ENCODE peak calls at places on chromosomes 12 and 14, in nine cellular contexts. One of them, this sample, is unnamed.

GRCh38 chr14:90409209-90409730 is 12.4 kb downstream of the CALM1 start:
- DNase-seq in epithelial cell of esophagus: peak; percentile 82
- DNase-seq in NB4: no peak
- DNase-seq in upper lobe of right lung: no peak
- DNase-seq in GM12865: no peak
- DNase-seq in Caco-2: no peak
- DNase-seq in bronchial epithelial cell: peak; percentile 88
- DNase-seq in tibial artery: peak; percentile 94
- DNase-seq in esophagus squamous epithelium: no peak
- DNase-seq in this sample: peak; percentile 95

GRCh38 chr12:96034631-96035282 is 630 bp downstream of the LTA4H start:
- DNase-seq in epithelial cell of esophagus: peak; percentile 50
- DNase-seq in NB4: peak; percentile 32
- DNase-seq in upper lobe of right lung: no peak
- DNase-seq in GM12865: no peak
- DNase-seq in Caco-2: peak; percentile 43
- DNase-seq in bronchial epithelial cell: peak; percentile 39
- DNase-seq in tibial artery: no peak
- DNase-seq in esophagus squamous epithelium: no peak
- DNase-seq in this sample: peak; percentile 44

GRCh38 chr14:74401504-74402241 is 24.3 kb downstream of the SYNDIG1L start:
- DNase-seq in epithelial cell of esophagus: peak; percentile 19
- DNase-seq in NB4: peak; percentile 11
- DNase-seq in upper lobe of right lung: no peak
- DNase-seq in GM12865: peak; percentile 82
- DNase-seq in Caco-2: no peak
- DNase-seq in bronchial epithelial cell: no peak
- DNase-seq in tibial artery: peak; percentile 60
- DNase-seq in esophagus squamous epithelium: peak; percentile 50
- DNase-seq in this sample: no peak

GRCh38 chr12:46465307-46465706 is 92.7 kb upstream of the SLC38A2 start:
- DNase-seq in epithelial cell of esophagus: no peak
- DNase-seq in NB4: no peak
- DNase-seq in upper lobe of right lung: no peak
- DNase-seq in GM12865: no peak
- DNase-seq in Caco-2: no peak
- DNase-seq in bronchial epithelial cell: no peak
- DNase-seq in tibial artery: no peak
- DNase-seq in esophagus squamous epithelium: no peak
- DNase-seq in this sample: no peak

GRCh38 chr12:50050410-50051280 is 6.8 kb upstream of the ASIC1 start:
- DNase-seq in epithelial cell of esophagus: peak; percentile 48
- DNase-seq in NB4: peak; percentile 98
- DNase-seq in upper lobe of right lung: peak; percentile 86
- DNase-seq in GM12865: no peak
- DNase-seq in Caco-2: peak; percentile 67
- DNase-seq in bronchial epithelial cell: peak; percentile 33
- DNase-seq in tibial artery: peak; percentile 82
- DNase-seq in esophagus squamous epithelium: no peak
- DNase-seq in this sample: peak; percentile 50

GRCh38 chr12:50533203-50533584 is 28.4 kb downstream of the DIP2B start:
- DNase-seq in epithelial cell of esophagus: no peak
- DNase-seq in NB4: no peak
- DNase-seq in upper lobe of right lung: no peak
- DNase-seq in GM12865: peak; percentile 12
- DNase-seq in Caco-2: no peak
- DNase-seq in bronchial epithelial cell: peak; percentile 62
- DNase-seq in tibial artery: no peak
- DNase-seq in esophagus squamous epithelium: no peak
- DNase-seq in this sample: peak; percentile 64

GRCh38 chr14:62144863-62145262 is 382.6 kb downstream of the SNAPC1 start:
- DNase-seq in epithelial cell of esophagus: no peak
- DNase-seq in NB4: no peak
- DNase-seq in upper lobe of right lung: no peak
- DNase-seq in GM12865: no peak
- DNase-seq in Caco-2: no peak
- DNase-seq in bronchial epithelial cell: no peak
- DNase-seq in tibial artery: no peak
- DNase-seq in esophagus squamous epithelium: no peak
- DNase-seq in this sample: peak; percentile 5

GRCh38 chr12:24754690-24755638 is 193.9 kb downstream of the BCAT1 start:
- DNase-seq in epithelial cell of esophagus: peak; percentile 94
- DNase-seq in NB4: no peak
- DNase-seq in upper lobe of right lung: no peak
- DNase-seq in GM12865: no peak
- DNase-seq in Caco-2: peak; percentile 95
- DNase-seq in bronchial epithelial cell: peak; percentile 99
- DNase-seq in tibial artery: no peak
- DNase-seq in esophagus squamous epithelium: no peak
- DNase-seq in this sample: peak; percentile 92

GRCh38 chr12:77325505-77325904 is 260.1 kb upstream of the E2F7 start:
- DNase-seq in epithelial cell of esophagus: no peak
- DNase-seq in NB4: no peak
- DNase-seq in upper lobe of right lung: peak; percentile 60
- DNase-seq in GM12865: no peak
- DNase-seq in Caco-2: no peak
- DNase-seq in bronchial epithelial cell: no peak
- DNase-seq in tibial artery: no peak
- DNase-seq in esophagus squamous epithelium: no peak
- DNase-seq in this sample: no peak

DNA sequence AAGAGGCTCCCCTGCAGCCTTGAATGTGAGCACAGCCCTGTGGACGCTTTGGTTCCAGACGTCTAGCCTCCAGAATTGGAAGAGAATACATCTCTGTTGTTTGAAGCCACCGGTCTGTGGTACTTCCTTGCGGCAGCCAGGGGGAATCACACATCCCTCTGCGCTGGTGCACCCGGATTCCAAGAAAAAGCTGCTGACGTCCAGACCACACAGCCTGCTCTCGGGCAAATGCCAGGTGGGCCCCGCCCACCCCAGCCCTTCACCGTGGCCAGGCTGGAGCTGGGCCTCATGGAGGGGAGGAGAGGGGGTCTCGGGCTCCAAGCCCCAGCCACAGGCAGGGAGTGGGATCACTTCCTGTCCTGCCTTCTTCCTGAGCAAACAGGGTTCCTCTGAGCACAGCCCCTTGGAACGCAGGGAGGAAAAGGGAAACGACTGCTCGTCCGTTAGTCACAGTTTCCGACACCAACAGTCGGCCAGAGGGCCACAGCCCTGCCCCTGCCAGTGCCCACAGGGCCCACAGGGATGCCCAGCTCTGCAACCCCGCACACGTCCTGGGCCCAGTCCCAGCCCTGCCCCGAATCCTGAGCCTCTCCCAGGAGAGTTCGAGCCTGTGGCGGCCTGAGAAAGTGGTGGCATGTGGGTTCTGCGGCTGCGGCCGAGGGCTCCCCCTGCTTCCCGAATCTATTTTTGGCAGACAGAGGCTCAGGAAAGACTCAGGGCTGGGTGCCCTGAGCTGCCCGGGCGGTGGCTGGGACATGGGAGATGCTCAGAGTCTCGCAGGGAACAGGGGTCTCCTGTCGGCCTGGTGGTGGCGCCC is 85.3 kb downstream of the RFLNA start:
- DNase-seq in epithelial cell of esophagus: peak; percentile 75
- DNase-seq in NB4: peak; percentile 92
- DNase-seq in upper lobe of right lung: peak; percentile 73
- DNase-seq in GM12865: no peak
- DNase-seq in Caco-2: no peak
- DNase-seq in bronchial epithelial cell: peak; percentile 74
- DNase-seq in tibial artery: peak; percentile 97
- DNase-seq in esophagus squamous epithelium: no peak
- DNase-seq in this sample: peak; percentile 89
- TF ChIP-seq CTCF in epithelial cell of esophagus: no peak
- TF ChIP-seq CTCF in NB4: peak; percentile 10
- TF ChIP-seq CTCF in upper lobe of right lung: peak; percentile 47
- TF ChIP-seq CTCF in GM12865: no peak
- TF ChIP-seq CTCF in Caco-2: peak; percentile 1
- TF ChIP-seq CTCF in bronchial epithelial cell: peak; percentile 27
- TF ChIP-seq CTCF in tibial artery: peak; percentile 65
- TF ChIP-seq CTCF in esophagus squamous epithelium: peak; percentile 42
- TF ChIP-seq CTCF in this sample: peak; percentile 76

DNA sequence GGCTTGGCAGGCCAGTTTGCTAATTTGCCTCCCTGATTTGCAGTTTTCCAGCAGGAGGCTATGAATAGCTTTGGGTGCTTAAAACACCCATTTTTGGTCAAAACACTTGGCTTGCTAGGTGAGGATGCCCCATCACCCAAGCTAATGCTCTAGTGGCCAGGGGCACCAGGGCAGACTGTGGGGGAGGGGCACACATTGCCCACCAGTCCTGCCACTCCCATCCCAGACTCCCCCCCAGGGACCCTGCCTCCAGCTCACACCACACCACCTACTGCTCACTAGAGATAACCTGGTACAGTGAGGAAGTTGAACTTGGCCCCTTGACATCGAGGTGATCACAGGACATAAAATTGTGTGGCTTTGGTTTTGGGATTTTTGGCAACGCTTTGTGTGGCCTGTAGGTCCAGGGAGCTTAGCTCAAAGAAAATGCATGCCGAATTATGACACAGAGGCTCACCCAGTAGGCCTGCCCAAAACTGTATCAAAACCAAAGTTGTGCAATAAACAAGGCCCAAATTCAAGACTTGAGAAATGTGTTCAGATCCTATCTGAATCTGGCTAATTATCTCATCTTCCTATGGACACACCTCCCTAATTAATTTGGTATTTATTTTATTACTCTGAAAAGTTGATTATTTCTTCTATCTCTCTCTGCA is 4.3 kb downstream of the NUAK1 start:
- DNase-seq in epithelial cell of esophagus: no peak
- DNase-seq in NB4: no peak
- DNase-seq in upper lobe of right lung: no peak
- DNase-seq in GM12865: no peak
- DNase-seq in Caco-2: no peak
- DNase-seq in bronchial epithelial cell: no peak
- DNase-seq in tibial artery: no peak
- DNase-seq in esophagus squamous epithelium: no peak
- DNase-seq in this sample: no peak
- H3K4me3 ChIP-seq in epithelial cell of esophagus: no peak overlapping the region
- H3K4me3 ChIP-seq in NB4: no peak overlapping the region
- H3K4me3 ChIP-seq in upper lobe of right lung: peak overlapping the region; percentile 66
- H3K4me3 ChIP-seq in GM12865: no peak overlapping the region
- H3K4me3 ChIP-seq in Caco-2: no peak overlapping the region
- H3K4me3 ChIP-seq in bronchial epithelial cell: no peak overlapping the region
- H3K4me3 ChIP-seq in tibial artery: no peak overlapping the region
- H3K4me3 ChIP-seq in esophagus squamous epithelium: peak overlapping the region; percentile 82
- H3K4me3 ChIP-seq in this sample: no peak overlapping the region

GRCh38 chr14:104592785-104593184 is 11.8 kb downstream of the TMEM179 start:
- DNase-seq in epithelial cell of esophagus: no peak
- DNase-seq in NB4: no peak
- DNase-seq in upper lobe of right lung: no peak
- DNase-seq in GM12865: no peak
- DNase-seq in Caco-2: no peak
- DNase-seq in bronchial epithelial cell: no peak
- DNase-seq in tibial artery: no peak
- DNase-seq in esophagus squamous epithelium: no peak
- DNase-seq in this sample: no peak

GRCh38 chr14:104593710-104594121 is 10.9 kb downstream of the TMEM179 start:
- DNase-seq in epithelial cell of esophagus: no peak
- DNase-seq in NB4: no peak
- DNase-seq in upper lobe of right lung: no peak
- DNase-seq in GM12865: no peak
- DNase-seq in Caco-2: no peak
- DNase-seq in bronchial epithelial cell: no peak
- DNase-seq in tibial artery: no peak
- DNase-seq in esophagus squamous epithelium: no peak
- DNase-seq in this sample: no peak

GRCh38 chr14:104592292-104592672 is 12.3 kb downstream of the TMEM179 start:
- DNase-seq in epithelial cell of esophagus: no peak
- DNase-seq in NB4: no peak
- DNase-seq in upper lobe of right lung: no peak
- DNase-seq in GM12865: no peak
- DNase-seq in Caco-2: no peak
- DNase-seq in bronchial epithelial cell: no peak
- DNase-seq in tibial artery: no peak
- DNase-seq in esophagus squamous epithelium: no peak
- DNase-seq in this sample: no peak

GRCh38 chr14:104594310-104595046 is 10.1 kb downstream of the TMEM179 start:
- DNase-seq in epithelial cell of esophagus: no peak
- DNase-seq in NB4: no peak
- DNase-seq in upper lobe of right lung: no peak
- DNase-seq in GM12865: no peak
- DNase-seq in Caco-2: no peak
- DNase-seq in bronchial epithelial cell: no peak
- DNase-seq in tibial artery: no peak
- DNase-seq in esophagus squamous epithelium: no peak
- DNase-seq in this sample: no peak

DNA sequence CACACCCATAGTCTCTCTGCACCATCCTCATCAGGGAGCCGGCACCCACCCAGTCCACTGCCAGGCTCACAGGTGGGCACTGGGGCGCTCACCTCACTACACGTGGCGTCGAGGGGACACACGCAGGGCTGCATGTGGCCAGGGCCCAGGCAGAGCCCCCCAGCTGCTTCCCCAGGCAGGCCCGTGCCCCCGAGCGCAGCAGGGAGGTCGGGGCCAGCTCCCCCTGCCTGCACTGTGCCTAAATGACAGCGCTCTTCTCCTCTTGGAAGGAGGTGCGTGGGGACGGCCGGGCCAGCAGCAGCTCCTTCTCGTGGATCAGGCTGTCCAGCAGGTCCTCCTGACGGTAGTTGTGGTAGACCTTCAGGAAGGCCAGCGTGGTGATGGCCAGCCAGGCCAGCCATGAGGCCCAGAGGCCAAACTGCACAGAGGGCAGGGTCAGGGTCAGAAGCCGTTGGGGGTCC is 11.3 kb downstream of the TMEM179 start:
- DNase-seq in epithelial cell of esophagus: no peak
- DNase-seq in NB4: no peak
- DNase-seq in upper lobe of right lung: no peak
- DNase-seq in GM12865: no peak
- DNase-seq in Caco-2: no peak
- DNase-seq in bronchial epithelial cell: no peak
- DNase-seq in tibial artery: no peak
- DNase-seq in esophagus squamous epithelium: no peak
- DNase-seq in this sample: no peak
- TF ChIP-seq CTCF in epithelial cell of esophagus: no peak
- TF ChIP-seq CTCF in NB4: no peak
- TF ChIP-seq CTCF in upper lobe of right lung: no peak
- TF ChIP-seq CTCF in GM12865: no peak
- TF ChIP-seq CTCF in Caco-2: no peak
- TF ChIP-seq CTCF in bronchial epithelial cell: no peak
- TF ChIP-seq CTCF in tibial artery: no peak
- TF ChIP-seq CTCF in esophagus squamous epithelium: no peak
- TF ChIP-seq CTCF in this sample: no peak

DNA sequence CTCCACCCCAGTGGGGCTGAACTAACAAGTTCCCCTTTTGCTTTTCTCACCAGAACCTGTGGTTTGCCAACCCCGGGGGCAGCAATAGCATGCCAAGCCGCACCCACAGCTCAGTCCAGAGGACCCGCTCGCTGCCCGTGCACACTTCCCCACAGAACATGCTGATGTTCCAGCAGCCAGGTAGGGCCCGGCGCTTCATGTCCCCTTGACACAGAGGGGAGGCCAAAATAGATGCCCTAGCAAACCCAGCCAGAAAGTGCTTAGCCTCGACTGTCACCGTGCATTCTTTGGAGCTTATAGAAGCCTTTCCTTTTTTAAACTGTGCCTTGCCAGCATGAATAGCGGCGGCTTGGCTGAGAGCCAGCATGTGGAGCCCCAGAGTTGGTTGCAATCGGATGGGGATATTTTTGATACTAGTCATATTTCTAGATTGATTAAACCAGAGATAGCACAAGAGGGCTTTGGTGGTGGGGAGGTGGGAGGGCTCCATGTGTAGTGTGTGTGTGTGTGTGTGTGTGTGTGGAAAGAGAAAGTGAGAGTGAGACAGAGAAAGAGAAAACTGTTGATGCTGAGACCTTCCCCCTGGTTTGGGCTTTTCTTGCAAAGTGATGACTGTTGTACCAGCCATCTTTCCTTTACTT is 126.1 kb downstream of the GCH1 start:
- DNase-seq in epithelial cell of esophagus: peak; percentile 30
- DNase-seq in NB4: peak; percentile 85
- DNase-seq in upper lobe of right lung: peak; percentile 75
- DNase-seq in GM12865: peak; percentile 50
- DNase-seq in Caco-2: no peak
- DNase-seq in bronchial epithelial cell: no peak
- DNase-seq in tibial artery: peak; percentile 77
- DNase-seq in esophagus squamous epithelium: no peak
- DNase-seq in this sample: peak; percentile 52
- H3K4me3 ChIP-seq in epithelial cell of esophagus: no peak overlapping the region
- H3K4me3 ChIP-seq in NB4: no peak overlapping the region
- H3K4me3 ChIP-seq in upper lobe of right lung: no peak overlapping the region
- H3K4me3 ChIP-seq in GM12865: no peak overlapping the region
- H3K4me3 ChIP-seq in Caco-2: no peak overlapping the region
- H3K4me3 ChIP-seq in bronchial epithelial cell: no peak overlapping the region
- H3K4me3 ChIP-seq in tibial artery: no peak overlapping the region
- H3K4me3 ChIP-seq in esophagus squamous epithelium: peak overlapping the region; percentile 19
- H3K4me3 ChIP-seq in this sample: no peak overlapping the region